ENCODE peak calls at places on chromosomes 6 and 20, in five cellular contexts. One of them, this sample, is unnamed.

GRCh38 chr20:31713312-31714049 is 9.2 kb downstream of the BCL2L1 start:
- DNase-seq in Calu3: peak; percentile 69
- DNase-seq in psoas muscle: peak; percentile 88
- DNase-seq in AG04450: peak; percentile 74
- DNase-seq in HCT116: peak; percentile 69
- DNase-seq in this sample: peak; percentile 93

GRCh38 chr6:47165918-47166317 is 123.8 kb upstream of the ADGRF1 start:
- DNase-seq in AG04450: no peak
- DNase-seq in HCT116: no peak
- DNase-seq in Calu3: no peak
- DNase-seq in psoas muscle: no peak
- DNase-seq in this sample: no peak

GRCh38 chr6:108578595-108579038 is 17.9 kb downstream of the FOXO3 start:
- DNase-seq in psoas muscle: no peak
- DNase-seq in HCT116: no peak
- DNase-seq in AG04450: no peak
- DNase-seq in Calu3: no peak
- DNase-seq in this sample: peak; percentile 78

GRCh38 chr6:12939314-12939713 is 222.7 kb downstream of the PHACTR1 start:
- DNase-seq in Calu3: no peak
- DNase-seq in psoas muscle: no peak
- DNase-seq in HCT116: no peak
- DNase-seq in AG04450: no peak
- DNase-seq in this sample: no peak

GRCh38 chr6:156657311-156657710 is 119.9 kb upstream of the ARID1B start:
- DNase-seq in AG04450: no peak
- DNase-seq in psoas muscle: no peak
- DNase-seq in Calu3: no peak
- DNase-seq in HCT116: no peak
- DNase-seq in this sample: no peak

GRCh38 chr6:142735182-142735581 is 209.8 kb downstream of the HIVEP2 start:
- DNase-seq in Calu3: no peak
- DNase-seq in psoas muscle: no peak
- DNase-seq in HCT116: no peak
- DNase-seq in AG04450: no peak
- DNase-seq in this sample: no peak

GRCh38 chr6:14880052-14880451 is 365.8 kb upstream of the JARID2 start:
- DNase-seq in AG04450: no peak
- DNase-seq in HCT116: no peak
- DNase-seq in psoas muscle: peak; percentile 30
- DNase-seq in Calu3: no peak
- DNase-seq in this sample: no peak

GRCh38 chr20:21505810-21506530 is 7.9 kb downstream of the NKX2-2 start:
- DNase-seq in psoas muscle: no peak
- DNase-seq in AG04450: no peak
- DNase-seq in Calu3: peak; percentile 13
- DNase-seq in HCT116: peak; percentile 44
- DNase-seq in this sample: peak; percentile 99

GRCh38 chr6:161536141-161536735 is 262.4 kb upstream of the AGPAT4 start:
- DNase-seq in psoas muscle: no peak
- DNase-seq in HCT116: no peak
- DNase-seq in Calu3: no peak
- DNase-seq in AG04450: no peak
- DNase-seq in this sample: no peak

GRCh38 chr20:37270586-37271420 is 9.2 kb upstream of the GHRH start:
- DNase-seq in psoas muscle: no peak
- DNase-seq in AG04450: no peak
- DNase-seq in Calu3: no peak
- DNase-seq in HCT116: no peak
- DNase-seq in this sample: peak; percentile 39

GRCh38 chr6:10412165-10412947 is 2.5 kb downstream of the TFAP2A start:
- DNase-seq in Calu3: peak; percentile 75
- DNase-seq in psoas muscle: no peak
- DNase-seq in AG04450: peak; percentile 33
- DNase-seq in HCT116: no peak
- DNase-seq in this sample: peak; percentile 95

GRCh38 chr6:35282472-35282871 is 15.1 kb upstream of the DEF6 start:
- DNase-seq in Calu3: no peak
- DNase-seq in HCT116: no peak
- DNase-seq in AG04450: no peak
- DNase-seq in psoas muscle: no peak
- DNase-seq in this sample: no peak

GRCh38 chr20:37007898-37008649 is 56.6 kb upstream of the SAMHD1 start:
- DNase-seq in Calu3: no peak
- DNase-seq in HCT116: no peak
- DNase-seq in AG04450: no peak
- DNase-seq in psoas muscle: no peak
- DNase-seq in this sample: peak; percentile 94

GRCh38 chr6:53530346-53530745 is 14.6 kb downstream of the GCLC start:
- DNase-seq in psoas muscle: no peak
- DNase-seq in AG04450: no peak
- DNase-seq in Calu3: no peak
- DNase-seq in HCT116: no peak
- DNase-seq in this sample: no peak

GRCh38 chr6:53530780-53531386 is 14.0 kb downstream of the GCLC start:
- DNase-seq in psoas muscle: no peak
- DNase-seq in AG04450: no peak
- DNase-seq in Calu3: no peak
- DNase-seq in HCT116: no peak
- DNase-seq in this sample: no peak

GRCh38 chr6:53529324-53530036 is 15.4 kb downstream of the GCLC start:
- DNase-seq in Calu3: no peak
- DNase-seq in psoas muscle: no peak
- DNase-seq in HCT116: no peak
- DNase-seq in AG04450: no peak
- DNase-seq in this sample: no peak

GRCh38 chr6:53532942-53533341 is 12.0 kb downstream of the GCLC start:
- DNase-seq in AG04450: no peak
- DNase-seq in psoas muscle: no peak
- DNase-seq in Calu3: no peak
- DNase-seq in HCT116: no peak
- DNase-seq in this sample: peak; percentile 46

DNA sequence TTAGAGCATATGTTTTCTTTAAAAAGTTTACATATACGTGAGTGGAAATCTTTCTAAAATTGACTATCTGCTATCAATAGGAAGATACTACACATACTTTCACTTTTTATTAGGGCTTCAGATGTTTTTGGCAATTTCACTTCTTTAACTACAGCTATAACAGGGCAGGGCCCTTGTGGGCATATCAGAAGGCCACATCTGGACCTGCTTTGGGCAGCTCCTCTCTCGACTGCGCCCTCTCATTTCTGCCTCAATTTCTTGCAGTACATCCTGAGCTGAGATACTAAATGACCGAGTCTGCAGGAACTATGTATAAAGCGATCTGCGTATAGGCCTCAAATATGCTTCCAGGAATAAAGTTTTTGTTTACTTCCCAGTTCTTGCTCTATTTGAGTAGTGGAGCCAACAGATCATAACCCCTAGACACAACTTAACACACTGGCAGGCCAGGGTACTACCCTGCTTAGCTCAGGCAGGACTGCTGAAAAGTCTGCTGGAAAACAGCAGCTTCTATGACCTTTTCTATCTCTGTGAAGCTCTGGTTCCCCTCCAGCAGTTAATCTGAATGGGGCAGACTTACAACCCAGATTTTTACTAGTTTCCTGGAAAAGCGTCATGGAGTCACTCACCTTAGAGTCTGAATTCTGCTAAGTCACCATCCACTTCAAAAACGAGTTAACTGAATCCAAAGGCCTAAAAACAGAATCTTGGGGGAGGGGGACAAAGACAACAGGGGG is 12.7 kb downstream of the GCLC start:
- DNase-seq in Calu3: no peak
- DNase-seq in HCT116: no peak
- DNase-seq in psoas muscle: no peak
- DNase-seq in AG04450: no peak
- DNase-seq in this sample: no peak
- TF ChIP-seq CTCF in Calu3: no peak
- TF ChIP-seq CTCF in HCT116: no peak
- TF ChIP-seq CTCF in psoas muscle: no peak
- TF ChIP-seq CTCF in AG04450: no peak
- TF ChIP-seq CTCF in this sample: no peak

GRCh38 chr20:50431066-50431450 is 79.1 kb upstream of the PTPN1 start:
- DNase-seq in AG04450: no peak
- DNase-seq in Calu3: no peak
- DNase-seq in psoas muscle: no peak
- DNase-seq in HCT116: no peak
- DNase-seq in this sample: peak; percentile 11
- TF ChIP-seq CTCF in AG04450: no peak
- TF ChIP-seq CTCF in Calu3: no peak
- TF ChIP-seq CTCF in psoas muscle: no peak
- TF ChIP-seq CTCF in HCT116: no peak
- TF ChIP-seq CTCF in this sample: no peak

GRCh38 chr20:34834459-34834893 is 9.0 kb upstream of the NCOA6 start:
- DNase-seq in HCT116: peak; percentile 21
- DNase-seq in psoas muscle: no peak
- DNase-seq in AG04450: no peak
- DNase-seq in Calu3: no peak
- DNase-seq in this sample: no peak
- TF ChIP-seq CTCF in HCT116: peak; percentile 55
- TF ChIP-seq CTCF in psoas muscle: peak; percentile 44
- TF ChIP-seq CTCF in AG04450: peak; percentile 46
- TF ChIP-seq CTCF in Calu3: peak; percentile 15
- TF ChIP-seq CTCF in this sample: peak; percentile 45

GRCh38 chr20:9966966-9967365 is 67.8 kb upstream of the ANKEF1 start:
- DNase-seq in HCT116: no peak
- DNase-seq in psoas muscle: no peak
- DNase-seq in AG04450: no peak
- DNase-seq in Calu3: no peak
- DNase-seq in this sample: peak; percentile 61
- TF ChIP-seq CTCF in HCT116: peak; percentile 58
- TF ChIP-seq CTCF in psoas muscle: no peak
- TF ChIP-seq CTCF in AG04450: peak; percentile 35
- TF ChIP-seq CTCF in Calu3: peak; percentile 27
- TF ChIP-seq CTCF in this sample: peak; percentile 41

DNA sequence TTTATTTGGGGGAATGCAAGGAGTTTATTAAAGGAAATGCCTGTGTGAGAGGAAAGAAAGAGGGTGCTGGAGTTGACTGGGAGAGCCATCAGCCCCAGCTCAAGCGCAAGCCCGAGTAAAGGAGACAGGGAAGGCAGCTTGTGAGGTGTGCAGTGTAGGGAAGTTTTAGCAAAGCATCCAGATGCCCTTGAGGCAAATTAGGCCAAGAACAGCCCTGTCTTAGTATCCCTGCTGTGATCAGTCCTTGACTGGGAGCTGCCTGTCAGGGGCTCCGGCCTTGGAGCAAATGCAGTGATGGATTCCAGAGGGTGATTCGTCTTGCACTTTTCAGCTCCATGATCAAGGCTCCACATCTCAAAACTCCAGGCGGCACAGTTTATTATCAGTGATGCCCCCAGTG is 561.7 kb downstream of the KIF16B start:
- DNase-seq in psoas muscle: no peak
- DNase-seq in AG04450: no peak
- DNase-seq in HCT116: no peak
- DNase-seq in Calu3: no peak
- DNase-seq in this sample: no peak
- TF ChIP-seq CTCF in psoas muscle: no peak
- TF ChIP-seq CTCF in AG04450: no peak
- TF ChIP-seq CTCF in HCT116: no peak
- TF ChIP-seq CTCF in Calu3: no peak
- TF ChIP-seq CTCF in this sample: no peak

DNA sequence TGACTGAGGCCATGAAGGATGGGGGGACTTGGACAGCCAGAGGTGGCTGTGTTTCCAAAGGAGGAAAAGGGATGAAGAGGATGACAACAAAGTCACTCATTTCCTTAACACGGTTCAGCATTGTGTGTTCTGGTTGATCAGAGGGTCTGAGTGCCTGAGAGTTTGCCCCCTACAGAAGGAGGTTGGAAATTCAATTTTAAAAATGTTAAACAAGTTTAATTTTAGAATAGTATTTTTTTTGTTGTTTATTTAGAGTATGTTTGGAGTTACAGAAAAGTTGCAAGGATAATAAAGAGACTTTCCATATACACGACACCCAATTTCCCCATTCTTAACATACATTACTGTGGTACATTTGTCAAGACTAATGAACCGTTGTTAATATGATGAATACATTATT is 10.3 kb upstream of the VAPB start:
- DNase-seq in psoas muscle: no peak
- DNase-seq in HCT116: no peak
- DNase-seq in Calu3: no peak
- DNase-seq in AG04450: no peak
- DNase-seq in this sample: no peak
- TF ChIP-seq CTCF in psoas muscle: no peak
- TF ChIP-seq CTCF in HCT116: no peak
- TF ChIP-seq CTCF in Calu3: peak; percentile 10
- TF ChIP-seq CTCF in AG04450: peak; percentile 23
- TF ChIP-seq CTCF in this sample: no peak

GRCh38 chr20:61982951-61983315 is 82.7 kb downstream of the TAF4 start:
- DNase-seq in AG04450: no peak
- DNase-seq in Calu3: no peak
- DNase-seq in HCT116: no peak
- DNase-seq in psoas muscle: no peak
- DNase-seq in this sample: no peak

GRCh38 chr20:61982240-61982950 is 83.3 kb downstream of the TAF4 start:
- DNase-seq in Calu3: no peak
- DNase-seq in AG04450: no peak
- DNase-seq in HCT116: no peak
- DNase-seq in psoas muscle: no peak
- DNase-seq in this sample: no peak

GRCh38 chr20:61979701-61980635 is 85.7 kb downstream of the TAF4 start:
- DNase-seq in psoas muscle: no peak
- DNase-seq in Calu3: no peak
- DNase-seq in HCT116: no peak
- DNase-seq in AG04450: no peak
- DNase-seq in this sample: peak; percentile 60

GRCh38 chr20:61979090-61979489 is 86.6 kb downstream of the TAF4 start:
- DNase-seq in psoas muscle: no peak
- DNase-seq in AG04450: no peak
- DNase-seq in Calu3: no peak
- DNase-seq in HCT116: no peak
- DNase-seq in this sample: peak; percentile 68

DNA sequence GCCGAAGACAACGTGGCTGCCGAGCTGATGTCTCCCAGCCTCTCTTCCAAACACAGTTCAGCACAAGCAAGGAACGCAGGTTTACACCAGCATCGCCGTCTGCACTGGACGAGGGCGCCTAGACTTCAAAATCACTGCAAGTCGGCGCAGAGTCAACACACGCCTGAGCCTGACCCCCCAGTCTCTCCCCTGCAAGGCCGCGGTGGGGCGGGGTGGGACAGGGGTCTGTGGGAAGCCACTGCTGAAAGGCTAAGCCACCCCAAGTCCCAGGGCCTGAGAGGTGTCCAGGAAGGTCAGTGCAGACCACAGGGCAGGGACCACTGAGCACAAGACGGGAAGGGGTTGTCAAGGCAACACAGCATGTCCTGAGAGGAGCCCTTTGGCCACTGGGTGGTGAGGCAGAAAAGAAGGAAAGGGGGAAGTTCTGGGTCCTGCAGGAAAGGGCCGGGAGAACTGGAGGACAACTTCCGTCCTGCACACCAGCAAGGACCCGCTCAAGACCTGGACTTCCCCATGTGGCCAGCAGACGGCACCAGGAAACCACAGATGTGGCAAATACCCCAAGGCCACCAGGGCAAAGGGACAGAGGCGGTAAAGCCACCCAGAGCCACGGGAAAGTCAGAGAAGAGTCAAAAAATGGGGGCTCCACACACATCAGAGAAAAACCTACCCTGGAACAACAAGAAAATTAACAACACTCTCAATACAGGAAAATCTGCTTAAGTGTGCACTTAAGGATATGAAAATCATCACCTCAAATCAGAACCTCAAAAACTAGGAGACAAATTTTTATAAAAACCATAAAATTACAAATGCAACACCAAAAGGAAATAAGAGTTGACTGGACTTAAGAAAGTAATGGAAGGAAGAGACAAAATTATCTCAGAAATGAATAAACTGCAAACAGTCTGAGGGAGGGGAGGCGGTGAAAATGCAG is 84.8 kb downstream of the TAF4 start:
- DNase-seq in psoas muscle: peak; percentile 50
- DNase-seq in AG04450: no peak
- DNase-seq in HCT116: peak; percentile 3
- DNase-seq in Calu3: peak; percentile 65
- DNase-seq in this sample: peak; percentile 96
- TF ChIP-seq CTCF in psoas muscle: no peak
- TF ChIP-seq CTCF in AG04450: peak; percentile 36
- TF ChIP-seq CTCF in HCT116: peak; percentile 52
- TF ChIP-seq CTCF in Calu3: peak; percentile 51
- TF ChIP-seq CTCF in this sample: peak; percentile 82

This sample was measured in osteoblast.